ENCODE peak calls at places on chromosomes 1 and 21, in five cellular contexts. One of them, this sample, is unnamed.
A peak's percentile ranks its signal among the peaks of the same experiment; 100 is the strongest.

GRCh38 chr1:36125129-36125991 is at the start of gene COL8A2:
- DNase-seq in kidney tubule cell: no peak
- DNase-seq in KBM-7: no peak
- DNase-seq in stimulated activated CD4-positive, alpha-beta T cell treated with anti-CD3 and anti-CD28 coated beads, TNF-alpha, amount 100 ng/mL, for 1 hour: no peak
- DNase-seq in stimulated activated CD8-positive, alpha-beta memory T cell treated with anti-CD3 and anti-CD28 coated beads, Interleukin-7, amount 100 ng/mL, for 48 hours: no peak
- DNase-seq in this sample: no peak

GRCh38 chr21:27268290-27268689 is 301.4 kb upstream of the ADAMTS5 start:
- DNase-seq in kidney tubule cell: peak; percentile 68
- DNase-seq in KBM-7: no peak
- DNase-seq in stimulated activated CD4-positive, alpha-beta T cell treated with anti-CD3 and anti-CD28 coated beads, TNF-alpha, amount 100 ng/mL, for 1 hour: no peak
- DNase-seq in stimulated activated CD8-positive, alpha-beta memory T cell treated with anti-CD3 and anti-CD28 coated beads, Interleukin-7, amount 100 ng/mL, for 48 hours: no peak
- DNase-seq in this sample: no peak

GRCh38 chr1:174883361-174883760 is 116.4 kb upstream of the CACYBP start:
- DNase-seq in kidney tubule cell: no peak
- DNase-seq in KBM-7: peak; percentile 8
- DNase-seq in stimulated activated CD4-positive, alpha-beta T cell treated with anti-CD3 and anti-CD28 coated beads, TNF-alpha, amount 100 ng/mL, for 1 hour: no peak
- DNase-seq in stimulated activated CD8-positive, alpha-beta memory T cell treated with anti-CD3 and anti-CD28 coated beads, Interleukin-7, amount 100 ng/mL, for 48 hours: no peak
- DNase-seq in this sample: no peak

GRCh38 chr1:153984125-153984899 is 1.8 kb downstream of the RAB13 start:
- DNase-seq in kidney tubule cell: no peak
- DNase-seq in KBM-7: no peak
- DNase-seq in stimulated activated CD4-positive, alpha-beta T cell treated with anti-CD3 and anti-CD28 coated beads, TNF-alpha, amount 100 ng/mL, for 1 hour: no peak
- DNase-seq in stimulated activated CD8-positive, alpha-beta memory T cell treated with anti-CD3 and anti-CD28 coated beads, Interleukin-7, amount 100 ng/mL, for 48 hours: no peak
- DNase-seq in this sample: no peak

GRCh38 chr1:160437432-160438319 is 37.3 kb downstream of the VANGL2 start:
- DNase-seq in kidney tubule cell: no peak
- DNase-seq in KBM-7: no peak
- DNase-seq in stimulated activated CD4-positive, alpha-beta T cell treated with anti-CD3 and anti-CD28 coated beads, TNF-alpha, amount 100 ng/mL, for 1 hour: no peak
- DNase-seq in stimulated activated CD8-positive, alpha-beta memory T cell treated with anti-CD3 and anti-CD28 coated beads, Interleukin-7, amount 100 ng/mL, for 48 hours: no peak
- DNase-seq in this sample: no peak

GRCh38 chr1:32972814-32973428 is 8.3 kb upstream of the RNF19B start:
- DNase-seq in kidney tubule cell: peak; percentile 35
- DNase-seq in KBM-7: no peak
- DNase-seq in stimulated activated CD4-positive, alpha-beta T cell treated with anti-CD3 and anti-CD28 coated beads, TNF-alpha, amount 100 ng/mL, for 1 hour: no peak
- DNase-seq in stimulated activated CD8-positive, alpha-beta memory T cell treated with anti-CD3 and anti-CD28 coated beads, Interleukin-7, amount 100 ng/mL, for 48 hours: no peak
- DNase-seq in this sample: peak; percentile 66

GRCh38 chr1:11198257-11198656 is 9.1 kb downstream of the ANGPTL7 start:
- DNase-seq in kidney tubule cell: no peak
- DNase-seq in KBM-7: no peak
- DNase-seq in stimulated activated CD4-positive, alpha-beta T cell treated with anti-CD3 and anti-CD28 coated beads, TNF-alpha, amount 100 ng/mL, for 1 hour: no peak
- DNase-seq in stimulated activated CD8-positive, alpha-beta memory T cell treated with anti-CD3 and anti-CD28 coated beads, Interleukin-7, amount 100 ng/mL, for 48 hours: no peak
- DNase-seq in this sample: no peak

GRCh38 chr21:46622226-46622625 is 13.2 kb upstream of the PRMT2 start:
- DNase-seq in kidney tubule cell: no peak
- DNase-seq in KBM-7: peak; percentile 98
- DNase-seq in stimulated activated CD4-positive, alpha-beta T cell treated with anti-CD3 and anti-CD28 coated beads, TNF-alpha, amount 100 ng/mL, for 1 hour: no peak
- DNase-seq in stimulated activated CD8-positive, alpha-beta memory T cell treated with anti-CD3 and anti-CD28 coated beads, Interleukin-7, amount 100 ng/mL, for 48 hours: no peak
- DNase-seq in this sample: no peak

GRCh38 chr1:30756545-30757195 is 904 bp downstream of the LAPTM5 start:
- DNase-seq in kidney tubule cell: peak; percentile 92
- DNase-seq in KBM-7: peak; percentile 97
- DNase-seq in stimulated activated CD4-positive, alpha-beta T cell treated with anti-CD3 and anti-CD28 coated beads, TNF-alpha, amount 100 ng/mL, for 1 hour: no peak
- DNase-seq in stimulated activated CD8-positive, alpha-beta memory T cell treated with anti-CD3 and anti-CD28 coated beads, Interleukin-7, amount 100 ng/mL, for 48 hours: peak; percentile 64
- DNase-seq in this sample: peak; percentile 84

GRCh38 chr1:201877877-201878339 is 10.8 kb upstream of the SHISA4 start:
- DNase-seq in kidney tubule cell: peak; percentile 63
- DNase-seq in KBM-7: peak; percentile 52
- DNase-seq in stimulated activated CD4-positive, alpha-beta T cell treated with anti-CD3 and anti-CD28 coated beads, TNF-alpha, amount 100 ng/mL, for 1 hour: no peak
- DNase-seq in stimulated activated CD8-positive, alpha-beta memory T cell treated with anti-CD3 and anti-CD28 coated beads, Interleukin-7, amount 100 ng/mL, for 48 hours: no peak
- DNase-seq in this sample: peak; percentile 66

GRCh38 chr21:32257952-32258785 is 20.7 kb downstream of the MIS18A start:
- DNase-seq in kidney tubule cell: peak; percentile 82
- DNase-seq in KBM-7: peak; percentile 75
- DNase-seq in stimulated activated CD4-positive, alpha-beta T cell treated with anti-CD3 and anti-CD28 coated beads, TNF-alpha, amount 100 ng/mL, for 1 hour: no peak
- DNase-seq in stimulated activated CD8-positive, alpha-beta memory T cell treated with anti-CD3 and anti-CD28 coated beads, Interleukin-7, amount 100 ng/mL, for 48 hours: no peak
- DNase-seq in this sample: peak; percentile 77

GRCh38 chr1:78676347-78676982 is 26.8 kb downstream of the IFI44 start:
- DNase-seq in kidney tubule cell: peak; percentile 65
- DNase-seq in KBM-7: peak; percentile 60
- DNase-seq in stimulated activated CD4-positive, alpha-beta T cell treated with anti-CD3 and anti-CD28 coated beads, TNF-alpha, amount 100 ng/mL, for 1 hour: no peak
- DNase-seq in stimulated activated CD8-positive, alpha-beta memory T cell treated with anti-CD3 and anti-CD28 coated beads, Interleukin-7, amount 100 ng/mL, for 48 hours: peak; percentile 9
- DNase-seq in this sample: peak; percentile 67

GRCh38 chr1:77509051-77509492 is 173.4 kb downstream of the ZZZ3 start:
- DNase-seq in kidney tubule cell: no peak
- DNase-seq in KBM-7: no peak
- DNase-seq in stimulated activated CD4-positive, alpha-beta T cell treated with anti-CD3 and anti-CD28 coated beads, TNF-alpha, amount 100 ng/mL, for 1 hour: no peak
- DNase-seq in stimulated activated CD8-positive, alpha-beta memory T cell treated with anti-CD3 and anti-CD28 coated beads, Interleukin-7, amount 100 ng/mL, for 48 hours: no peak
- DNase-seq in this sample: no peak

GRCh38 chr1:237851209-237851845 is 39.4 kb downstream of the ZP4 start:
- DNase-seq in kidney tubule cell: peak; percentile 65
- DNase-seq in KBM-7: peak; percentile 30
- DNase-seq in stimulated activated CD4-positive, alpha-beta T cell treated with anti-CD3 and anti-CD28 coated beads, TNF-alpha, amount 100 ng/mL, for 1 hour: no peak
- DNase-seq in stimulated activated CD8-positive, alpha-beta memory T cell treated with anti-CD3 and anti-CD28 coated beads, Interleukin-7, amount 100 ng/mL, for 48 hours: peak; percentile 3
- DNase-seq in this sample: no peak

GRCh38 chr21:32457360-32457840 is 44.9 kb downstream of the EVA1C start:
- DNase-seq in kidney tubule cell: peak; percentile 70
- DNase-seq in KBM-7: no peak
- DNase-seq in stimulated activated CD4-positive, alpha-beta T cell treated with anti-CD3 and anti-CD28 coated beads, TNF-alpha, amount 100 ng/mL, for 1 hour: no peak
- DNase-seq in stimulated activated CD8-positive, alpha-beta memory T cell treated with anti-CD3 and anti-CD28 coated beads, Interleukin-7, amount 100 ng/mL, for 48 hours: no peak
- DNase-seq in this sample: peak; percentile 64

GRCh38 chr1:59150537-59151386 is 146.1 kb upstream of the FGGY start:
- DNase-seq in kidney tubule cell: peak; percentile 99
- DNase-seq in KBM-7: peak; percentile 21
- DNase-seq in stimulated activated CD4-positive, alpha-beta T cell treated with anti-CD3 and anti-CD28 coated beads, TNF-alpha, amount 100 ng/mL, for 1 hour: no peak
- DNase-seq in stimulated activated CD8-positive, alpha-beta memory T cell treated with anti-CD3 and anti-CD28 coated beads, Interleukin-7, amount 100 ng/mL, for 48 hours: no peak
- DNase-seq in this sample: peak; percentile 79

GRCh38 chr1:29503441-29503840 is 267.1 kb downstream of the PTPRU start:
- DNase-seq in kidney tubule cell: no peak
- DNase-seq in KBM-7: no peak
- DNase-seq in stimulated activated CD4-positive, alpha-beta T cell treated with anti-CD3 and anti-CD28 coated beads, TNF-alpha, amount 100 ng/mL, for 1 hour: no peak
- DNase-seq in stimulated activated CD8-positive, alpha-beta memory T cell treated with anti-CD3 and anti-CD28 coated beads, Interleukin-7, amount 100 ng/mL, for 48 hours: no peak
- DNase-seq in this sample: no peak

GRCh38 chr1:43554444-43554992 is 23.8 kb downstream of the PTPRF start:
- DNase-seq in kidney tubule cell: peak; percentile 36
- DNase-seq in KBM-7: peak; percentile 35
- DNase-seq in stimulated activated CD4-positive, alpha-beta T cell treated with anti-CD3 and anti-CD28 coated beads, TNF-alpha, amount 100 ng/mL, for 1 hour: no peak
- DNase-seq in stimulated activated CD8-positive, alpha-beta memory T cell treated with anti-CD3 and anti-CD28 coated beads, Interleukin-7, amount 100 ng/mL, for 48 hours: no peak
- DNase-seq in this sample: no peak

GRCh38 chr1:77825356-77825709 is 45.9 kb downstream of the MIGA1 start:
- DNase-seq in kidney tubule cell: peak; percentile 71
- DNase-seq in KBM-7: peak; percentile 59
- DNase-seq in stimulated activated CD4-positive, alpha-beta T cell treated with anti-CD3 and anti-CD28 coated beads, TNF-alpha, amount 100 ng/mL, for 1 hour: no peak
- DNase-seq in stimulated activated CD8-positive, alpha-beta memory T cell treated with anti-CD3 and anti-CD28 coated beads, Interleukin-7, amount 100 ng/mL, for 48 hours: no peak
- DNase-seq in this sample: no peak

GRCh38 chr1:223341111-223341510 is 22.9 kb downstream of the SUSD4 start:
- DNase-seq in kidney tubule cell: peak; percentile 73
- DNase-seq in KBM-7: no peak
- DNase-seq in stimulated activated CD4-positive, alpha-beta T cell treated with anti-CD3 and anti-CD28 coated beads, TNF-alpha, amount 100 ng/mL, for 1 hour: no peak
- DNase-seq in stimulated activated CD8-positive, alpha-beta memory T cell treated with anti-CD3 and anti-CD28 coated beads, Interleukin-7, amount 100 ng/mL, for 48 hours: no peak
- DNase-seq in this sample: no peak

GRCh38 chr1:45644661-45645060 is 20.8 kb upstream of the CCDC17 start:
- DNase-seq in kidney tubule cell: no peak
- DNase-seq in KBM-7: no peak
- DNase-seq in stimulated activated CD4-positive, alpha-beta T cell treated with anti-CD3 and anti-CD28 coated beads, TNF-alpha, amount 100 ng/mL, for 1 hour: no peak
- DNase-seq in stimulated activated CD8-positive, alpha-beta memory T cell treated with anti-CD3 and anti-CD28 coated beads, Interleukin-7, amount 100 ng/mL, for 48 hours: no peak
- DNase-seq in this sample: no peak

GRCh38 chr1:183282101-183282855 is 96.2 kb downstream of the LAMC2 start:
- DNase-seq in kidney tubule cell: no peak
- DNase-seq in KBM-7: no peak
- DNase-seq in stimulated activated CD4-positive, alpha-beta T cell treated with anti-CD3 and anti-CD28 coated beads, TNF-alpha, amount 100 ng/mL, for 1 hour: no peak
- DNase-seq in stimulated activated CD8-positive, alpha-beta memory T cell treated with anti-CD3 and anti-CD28 coated beads, Interleukin-7, amount 100 ng/mL, for 48 hours: no peak
- DNase-seq in this sample: no peak

GRCh38 chr1:108719253-108719652 is 6.5 kb downstream of the FNDC7 start:
- DNase-seq in kidney tubule cell: no peak
- DNase-seq in KBM-7: no peak
- DNase-seq in stimulated activated CD4-positive, alpha-beta T cell treated with anti-CD3 and anti-CD28 coated beads, TNF-alpha, amount 100 ng/mL, for 1 hour: no peak
- DNase-seq in stimulated activated CD8-positive, alpha-beta memory T cell treated with anti-CD3 and anti-CD28 coated beads, Interleukin-7, amount 100 ng/mL, for 48 hours: no peak
- DNase-seq in this sample: no peak

GRCh38 chr1:33336580-33336979 is 15.7 kb upstream of the A3GALT2 start:
- DNase-seq in kidney tubule cell: no peak
- DNase-seq in KBM-7: no peak
- DNase-seq in stimulated activated CD4-positive, alpha-beta T cell treated with anti-CD3 and anti-CD28 coated beads, TNF-alpha, amount 100 ng/mL, for 1 hour: no peak
- DNase-seq in stimulated activated CD8-positive, alpha-beta memory T cell treated with anti-CD3 and anti-CD28 coated beads, Interleukin-7, amount 100 ng/mL, for 48 hours: no peak
- DNase-seq in this sample: no peak

GRCh38 chr1:29323636-29324035 is 87.3 kb downstream of the PTPRU start:
- DNase-seq in kidney tubule cell: no peak
- DNase-seq in KBM-7: no peak
- DNase-seq in stimulated activated CD4-positive, alpha-beta T cell treated with anti-CD3 and anti-CD28 coated beads, TNF-alpha, amount 100 ng/mL, for 1 hour: no peak
- DNase-seq in stimulated activated CD8-positive, alpha-beta memory T cell treated with anti-CD3 and anti-CD28 coated beads, Interleukin-7, amount 100 ng/mL, for 48 hours: no peak
- DNase-seq in this sample: no peak

GRCh38 chr1:206723500-206724472 is 39.1 kb downstream of the MAPKAPK2 start:
- DNase-seq in kidney tubule cell: peak; percentile 92
- DNase-seq in KBM-7: no peak
- DNase-seq in stimulated activated CD4-positive, alpha-beta T cell treated with anti-CD3 and anti-CD28 coated beads, TNF-alpha, amount 100 ng/mL, for 1 hour: no peak
- DNase-seq in stimulated activated CD8-positive, alpha-beta memory T cell treated with anti-CD3 and anti-CD28 coated beads, Interleukin-7, amount 100 ng/mL, for 48 hours: no peak
- DNase-seq in this sample: no peak

GRCh38 chr1:43308635-43309580 is 8.1 kb downstream of the TIE1 start:
- DNase-seq in kidney tubule cell: no peak
- DNase-seq in KBM-7: no peak
- DNase-seq in stimulated activated CD4-positive, alpha-beta T cell treated with anti-CD3 and anti-CD28 coated beads, TNF-alpha, amount 100 ng/mL, for 1 hour: no peak
- DNase-seq in stimulated activated CD8-positive, alpha-beta memory T cell treated with anti-CD3 and anti-CD28 coated beads, Interleukin-7, amount 100 ng/mL, for 48 hours: no peak
- DNase-seq in this sample: no peak

GRCh38 chr1:94721240-94721639 is 98.9 kb upstream of the SLC44A3 start:
- DNase-seq in kidney tubule cell: no peak
- DNase-seq in KBM-7: peak; percentile 92
- DNase-seq in stimulated activated CD4-positive, alpha-beta T cell treated with anti-CD3 and anti-CD28 coated beads, TNF-alpha, amount 100 ng/mL, for 1 hour: no peak
- DNase-seq in stimulated activated CD8-positive, alpha-beta memory T cell treated with anti-CD3 and anti-CD28 coated beads, Interleukin-7, amount 100 ng/mL, for 48 hours: no peak
- DNase-seq in this sample: no peak

GRCh38 chr1:14487671-14488070 is 110.8 kb upstream of the KAZN start:
- DNase-seq in kidney tubule cell: peak; percentile 54
- DNase-seq in KBM-7: no peak
- DNase-seq in stimulated activated CD4-positive, alpha-beta T cell treated with anti-CD3 and anti-CD28 coated beads, TNF-alpha, amount 100 ng/mL, for 1 hour: no peak
- DNase-seq in stimulated activated CD8-positive, alpha-beta memory T cell treated with anti-CD3 and anti-CD28 coated beads, Interleukin-7, amount 100 ng/mL, for 48 hours: no peak
- DNase-seq in this sample: no peak

GRCh38 chr1:31788825-31789256 is 24.7 kb upstream of the ADGRB2 start:
- DNase-seq in kidney tubule cell: peak; percentile 58
- DNase-seq in KBM-7: no peak
- DNase-seq in stimulated activated CD4-positive, alpha-beta T cell treated with anti-CD3 and anti-CD28 coated beads, TNF-alpha, amount 100 ng/mL, for 1 hour: peak; percentile 8
- DNase-seq in stimulated activated CD8-positive, alpha-beta memory T cell treated with anti-CD3 and anti-CD28 coated beads, Interleukin-7, amount 100 ng/mL, for 48 hours: no peak
- DNase-seq in this sample: no peak

GRCh38 chr1:206679738-206680211 is 4.9 kb upstream of the MAPKAPK2 start:
- DNase-seq in kidney tubule cell: no peak
- DNase-seq in KBM-7: peak; percentile 40
- DNase-seq in stimulated activated CD4-positive, alpha-beta T cell treated with anti-CD3 and anti-CD28 coated beads, TNF-alpha, amount 100 ng/mL, for 1 hour: no peak
- DNase-seq in stimulated activated CD8-positive, alpha-beta memory T cell treated with anti-CD3 and anti-CD28 coated beads, Interleukin-7, amount 100 ng/mL, for 48 hours: no peak
- DNase-seq in this sample: no peak

GRCh38 chr21:17088500-17088899 is 424.3 kb upstream of the CXADR start:
- DNase-seq in kidney tubule cell: no peak
- DNase-seq in KBM-7: no peak
- DNase-seq in stimulated activated CD4-positive, alpha-beta T cell treated with anti-CD3 and anti-CD28 coated beads, TNF-alpha, amount 100 ng/mL, for 1 hour: no peak
- DNase-seq in stimulated activated CD8-positive, alpha-beta memory T cell treated with anti-CD3 and anti-CD28 coated beads, Interleukin-7, amount 100 ng/mL, for 48 hours: no peak
- DNase-seq in this sample: no peak

GRCh38 chr1:31756578-31756977 is 7.6 kb downstream of the ADGRB2 start:
- DNase-seq in kidney tubule cell: no peak
- DNase-seq in KBM-7: no peak
- DNase-seq in stimulated activated CD4-positive, alpha-beta T cell treated with anti-CD3 and anti-CD28 coated beads, TNF-alpha, amount 100 ng/mL, for 1 hour: no peak
- DNase-seq in stimulated activated CD8-positive, alpha-beta memory T cell treated with anti-CD3 and anti-CD28 coated beads, Interleukin-7, amount 100 ng/mL, for 48 hours: no peak
- DNase-seq in this sample: no peak

GRCh38 chr1:218942421-218942820 is 231.3 kb upstream of the LYPLAL1 start:
- DNase-seq in kidney tubule cell: no peak
- DNase-seq in KBM-7: no peak
- DNase-seq in stimulated activated CD4-positive, alpha-beta T cell treated with anti-CD3 and anti-CD28 coated beads, TNF-alpha, amount 100 ng/mL, for 1 hour: no peak
- DNase-seq in stimulated activated CD8-positive, alpha-beta memory T cell treated with anti-CD3 and anti-CD28 coated beads, Interleukin-7, amount 100 ng/mL, for 48 hours: no peak
- DNase-seq in this sample: peak; percentile 53